ENCODE peak calls at places on chromosomes 11 and 22, in five cellular contexts. One of them, this sample, is unnamed.

GRCh38 chr11:64713031-64713780 is 9.8 kb downstream of the NRXN2 start:
- DNase-seq in GM23338: peak; percentile 55
- DNase-seq in left ventricle myocardium inferior: peak; percentile 27
- DNase-seq in neural progenitor cell: peak; percentile 82
- DNase-seq in sigmoid colon: no peak
- DNase-seq in this sample: no peak

GRCh38 chr11:78840190-78840589 is 265.5 kb upstream of the NARS2 start:
- DNase-seq in GM23338: no peak
- DNase-seq in left ventricle myocardium inferior: no peak
- DNase-seq in neural progenitor cell: no peak
- DNase-seq in sigmoid colon: no peak
- DNase-seq in this sample: no peak

GRCh38 chr11:45834298-45834756 is 12.9 kb upstream of the CRY2 start:
- DNase-seq in GM23338: no peak
- DNase-seq in left ventricle myocardium inferior: no peak
- DNase-seq in neural progenitor cell: no peak
- DNase-seq in sigmoid colon: no peak
- DNase-seq in this sample: no peak

GRCh38 chr11:93089474-93090102 is 108.2 kb downstream of the SLC36A4 start:
- DNase-seq in GM23338: peak; percentile 78
- DNase-seq in left ventricle myocardium inferior: no peak
- DNase-seq in neural progenitor cell: peak; percentile 62
- DNase-seq in sigmoid colon: no peak
- DNase-seq in this sample: no peak

GRCh38 chr11:120306519-120307242 is 18.4 kb upstream of the TLCD5 start:
- DNase-seq in GM23338: peak; percentile 80
- DNase-seq in left ventricle myocardium inferior: no peak
- DNase-seq in neural progenitor cell: peak; percentile 34
- DNase-seq in sigmoid colon: no peak
- DNase-seq in this sample: no peak

GRCh38 chr22:39997939-39998726 is 3.4 kb downstream of the FAM83F start:
- DNase-seq in GM23338: peak; percentile 84
- DNase-seq in left ventricle myocardium inferior: peak; percentile 35
- DNase-seq in neural progenitor cell: peak; percentile 70
- DNase-seq in sigmoid colon: no peak
- DNase-seq in this sample: no peak

GRCh38 chr11:70731670-70732492 is 333.6 kb downstream of the CTTN start:
- DNase-seq in GM23338: no peak
- DNase-seq in left ventricle myocardium inferior: no peak
- DNase-seq in neural progenitor cell: no peak
- DNase-seq in sigmoid colon: no peak
- DNase-seq in this sample: no peak

GRCh38 chr11:118212131-118212725 is 12.6 kb downstream of the JAML start:
- DNase-seq in GM23338: peak; percentile 49
- DNase-seq in left ventricle myocardium inferior: peak; percentile 31
- DNase-seq in neural progenitor cell: peak; percentile 17
- DNase-seq in sigmoid colon: no peak
- DNase-seq in this sample: no peak

GRCh38 chr11:94130589-94131362 is 2.1 kb downstream of the PANX1 start:
- DNase-seq in GM23338: no peak
- DNase-seq in left ventricle myocardium inferior: no peak
- DNase-seq in neural progenitor cell: no peak
- DNase-seq in sigmoid colon: no peak
- DNase-seq in this sample: no peak

GRCh38 chr11:17629113-17629512 is 82.1 kb downstream of the OTOG start:
- DNase-seq in GM23338: no peak
- DNase-seq in left ventricle myocardium inferior: no peak
- DNase-seq in neural progenitor cell: no peak
- DNase-seq in sigmoid colon: no peak
- DNase-seq in this sample: no peak

GRCh38 chr11:27600656-27601055 is 94.1 kb upstream of the LIN7C start:
- DNase-seq in GM23338: no peak
- DNase-seq in left ventricle myocardium inferior: no peak
- DNase-seq in neural progenitor cell: no peak
- DNase-seq in sigmoid colon: no peak
- DNase-seq in this sample: no peak

GRCh38 chr22:31538815-31539214 is 42.5 kb downstream of the SFI1 start:
- DNase-seq in GM23338: no peak
- DNase-seq in left ventricle myocardium inferior: no peak
- DNase-seq in neural progenitor cell: no peak
- DNase-seq in sigmoid colon: no peak
- DNase-seq in this sample: no peak

GRCh38 chr11:64206457-64207246 is at the start of gene FERMT3:
- DNase-seq in GM23338: no peak
- DNase-seq in left ventricle myocardium inferior: peak; percentile 72
- DNase-seq in neural progenitor cell: no peak
- DNase-seq in sigmoid colon: no peak
- DNase-seq in this sample: peak; percentile 67

GRCh38 chr22:23113067-23113846 is 28.5 kb downstream of the RSPH14 start:
- DNase-seq in GM23338: no peak
- DNase-seq in left ventricle myocardium inferior: peak; percentile 29
- DNase-seq in neural progenitor cell: no peak
- DNase-seq in sigmoid colon: no peak
- DNase-seq in this sample: peak; percentile 71

GRCh38 chr11:32396331-32396730 is 39.0 kb downstream of the WT1 start:
- DNase-seq in GM23338: no peak
- DNase-seq in left ventricle myocardium inferior: no peak
- DNase-seq in neural progenitor cell: no peak
- DNase-seq in sigmoid colon: no peak
- DNase-seq in this sample: no peak

GRCh38 chr22:19974233-19974861 is 32.7 kb upstream of the TXNRD2 start:
- DNase-seq in GM23338: peak; percentile 97
- DNase-seq in left ventricle myocardium inferior: no peak
- DNase-seq in neural progenitor cell: peak; percentile 92
- DNase-seq in sigmoid colon: no peak
- DNase-seq in this sample: no peak

GRCh38 chr11:122032317-122032716 is 83.7 kb downstream of the BLID start:
- DNase-seq in GM23338: no peak
- DNase-seq in left ventricle myocardium inferior: no peak
- DNase-seq in neural progenitor cell: no peak
- DNase-seq in sigmoid colon: no peak
- DNase-seq in this sample: no peak

GRCh38 chr11:92436026-92436425 is 211.4 kb downstream of the FAT3 start:
- DNase-seq in GM23338: no peak
- DNase-seq in left ventricle myocardium inferior: no peak
- DNase-seq in neural progenitor cell: no peak
- DNase-seq in sigmoid colon: no peak
- DNase-seq in this sample: no peak

GRCh38 chr11:46914363-46914762 is 4.0 kb downstream of the LRP4 start:
- DNase-seq in GM23338: no peak
- DNase-seq in left ventricle myocardium inferior: peak; percentile 50
- DNase-seq in neural progenitor cell: peak; percentile 66
- DNase-seq in sigmoid colon: no peak
- DNase-seq in this sample: peak; percentile 83

GRCh38 chr11:56172256-56172835 is 4.1 kb upstream of the OR5J2 start:
- DNase-seq in GM23338: no peak
- DNase-seq in left ventricle myocardium inferior: no peak
- DNase-seq in neural progenitor cell: no peak
- DNase-seq in sigmoid colon: no peak
- DNase-seq in this sample: no peak

GRCh38 chr11:116731097-116731761 is 41.6 kb downstream of the BUD13 start:
- DNase-seq in GM23338: peak; percentile 85
- DNase-seq in left ventricle myocardium inferior: no peak
- DNase-seq in neural progenitor cell: peak; percentile 88
- DNase-seq in sigmoid colon: no peak
- DNase-seq in this sample: peak; percentile 79

GRCh38 chr11:71182791-71183556 is 69.4 kb downstream of the SHANK2 start:
- DNase-seq in GM23338: no peak
- DNase-seq in left ventricle myocardium inferior: no peak
- DNase-seq in neural progenitor cell: no peak
- DNase-seq in sigmoid colon: peak; percentile 17
- DNase-seq in this sample: no peak

GRCh38 chr11:131498631-131499053 is 128.2 kb downstream of the NTM start:
- DNase-seq in GM23338: peak; percentile 31
- DNase-seq in left ventricle myocardium inferior: no peak
- DNase-seq in neural progenitor cell: peak; percentile 12
- DNase-seq in sigmoid colon: no peak
- DNase-seq in this sample: no peak

GRCh38 chr11:128026596-128026995 is 560.8 kb downstream of the ETS1 start:
- DNase-seq in GM23338: no peak
- DNase-seq in left ventricle myocardium inferior: no peak
- DNase-seq in neural progenitor cell: no peak
- DNase-seq in sigmoid colon: no peak
- DNase-seq in this sample: no peak

GRCh38 chr11:99814738-99815137 is 794.0 kb downstream of the CNTN5 start:
- DNase-seq in GM23338: peak; percentile 34
- DNase-seq in left ventricle myocardium inferior: no peak
- DNase-seq in neural progenitor cell: no peak
- DNase-seq in sigmoid colon: no peak
- DNase-seq in this sample: no peak

GRCh38 chr22:49006207-49007012 is 821.3 kb downstream of the BRD1 start:
- DNase-seq in GM23338: no peak
- DNase-seq in left ventricle myocardium inferior: no peak
- DNase-seq in neural progenitor cell: no peak
- DNase-seq in sigmoid colon: no peak
- DNase-seq in this sample: no peak

GRCh38 chr11:14364322-14364721 is 5.3 kb upstream of the RRAS2 start:
- DNase-seq in GM23338: no peak
- DNase-seq in left ventricle myocardium inferior: no peak
- DNase-seq in neural progenitor cell: no peak
- DNase-seq in sigmoid colon: no peak
- DNase-seq in this sample: peak; percentile 57

GRCh38 chr11:78641541-78641940 is 66.9 kb upstream of the NARS2 start:
- DNase-seq in GM23338: no peak
- DNase-seq in left ventricle myocardium inferior: no peak
- DNase-seq in neural progenitor cell: no peak
- DNase-seq in sigmoid colon: no peak
- DNase-seq in this sample: no peak

GRCh38 chr11:60370811-60371297 is 7.5 kb upstream of the MS4A7 start:
- DNase-seq in GM23338: no peak
- DNase-seq in left ventricle myocardium inferior: no peak
- DNase-seq in neural progenitor cell: no peak
- DNase-seq in sigmoid colon: no peak
- DNase-seq in this sample: no peak

GRCh38 chr22:23772315-23773246 is at the start of gene MMP11:
- DNase-seq in GM23338: peak; percentile 82
- DNase-seq in left ventricle myocardium inferior: peak; percentile 73
- DNase-seq in neural progenitor cell: peak; percentile 88
- DNase-seq in sigmoid colon: peak; percentile 83
- DNase-seq in this sample: peak; percentile 77

GRCh38 chr11:120835601-120836228 is 188.2 kb upstream of the TBCEL start:
- DNase-seq in GM23338: no peak
- DNase-seq in left ventricle myocardium inferior: no peak
- DNase-seq in neural progenitor cell: no peak
- DNase-seq in sigmoid colon: no peak
- DNase-seq in this sample: no peak

GRCh38 chr11:64887234-64887756 is 8.9 kb upstream of the EHD1 start:
- DNase-seq in GM23338: no peak
- DNase-seq in left ventricle myocardium inferior: no peak
- DNase-seq in neural progenitor cell: no peak
- DNase-seq in sigmoid colon: no peak
- DNase-seq in this sample: no peak

DNA sequence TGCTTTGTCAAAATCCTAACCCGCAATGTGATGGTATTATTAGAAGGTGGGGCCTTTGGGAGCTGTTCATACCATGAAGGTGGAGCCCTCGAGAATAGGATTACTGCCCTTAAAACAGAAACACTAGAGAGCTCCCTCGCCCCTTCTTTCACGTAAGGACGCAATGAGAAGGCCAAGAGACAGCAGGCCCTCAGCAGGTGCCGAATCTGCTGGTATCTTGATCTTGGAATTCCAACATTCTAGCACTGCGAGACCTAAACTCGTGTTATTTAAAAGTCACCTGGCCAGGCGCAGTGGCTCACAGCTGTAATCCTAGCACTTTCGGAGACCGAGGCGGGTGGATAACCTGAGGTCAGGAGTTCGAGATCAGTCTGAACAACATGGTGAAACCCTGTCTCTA is 33.1 kb downstream of the LARGE1 start:
- DNase-seq in GM23338: peak; percentile 57
- DNase-seq in left ventricle myocardium inferior: no peak
- DNase-seq in neural progenitor cell: no peak
- DNase-seq in sigmoid colon: no peak
- DNase-seq in this sample: no peak
- H3K4me1 ChIP-seq in GM23338: peaks cover 92% of the 10 kb centered on the region
- H3K4me1 ChIP-seq in left ventricle myocardium inferior: peaks cover 94% of the 10 kb centered on the region
- H3K4me1 ChIP-seq in neural progenitor cell: peaks cover 17% of the 10 kb centered on the region
- H3K4me1 ChIP-seq in sigmoid colon: peaks cover 44% of the 10 kb centered on the region
- H3K4me1 ChIP-seq in this sample: peaks cover 36% of the 10 kb centered on the region

GRCh38 chr11:18853086-18853720 is 61.6 kb upstream of the PTPN5 start:
- DNase-seq in GM23338: peak; percentile 87
- DNase-seq in left ventricle myocardium inferior: no peak
- DNase-seq in neural progenitor cell: peak; percentile 69
- DNase-seq in sigmoid colon: no peak
- DNase-seq in this sample: no peak
- TF ChIP-seq CTCF in GM23338: peak; percentile 86
- TF ChIP-seq CTCF in left ventricle myocardium inferior: no peak
- TF ChIP-seq CTCF in neural progenitor cell: peak; percentile 75
- TF ChIP-seq CTCF in sigmoid colon: no peak
- TF ChIP-seq CTCF in this sample: no peak

GRCh38 chr11:10309163-10310093 is 4.6 kb downstream of the ADM start:
- DNase-seq in GM23338: peak; percentile 32
- DNase-seq in left ventricle myocardium inferior: peak; percentile 59
- DNase-seq in neural progenitor cell: no peak
- DNase-seq in sigmoid colon: peak; percentile 89
- DNase-seq in this sample: peak; percentile 89
- H3K27ac ChIP-seq in GM23338: no peak overlapping the region
- H3K27ac ChIP-seq in left ventricle myocardium inferior: peak overlapping the region; percentile 91
- H3K27ac ChIP-seq in neural progenitor cell: no peak overlapping the region
- H3K27ac ChIP-seq in sigmoid colon: peak overlapping the region; percentile 84
- H3K27ac ChIP-seq in this sample: peak overlapping the region; percentile 86

GRCh38 chr22:36360011-36360410 is 27.8 kb downstream of the MYH9 start:
- DNase-seq in GM23338: peak; percentile 79
- DNase-seq in left ventricle myocardium inferior: no peak
- DNase-seq in neural progenitor cell: peak; percentile 50
- DNase-seq in sigmoid colon: no peak
- DNase-seq in this sample: no peak
- H3K4me1 ChIP-seq in GM23338: peaks cover 87% of the 10 kb centered on the region
- H3K4me1 ChIP-seq in left ventricle myocardium inferior: peaks cover 99% of the 10 kb centered on the region
- H3K4me1 ChIP-seq in neural progenitor cell: peaks cover 50% of the 10 kb centered on the region
- H3K4me1 ChIP-seq in sigmoid colon: peaks cover 100% of the 10 kb centered on the region
- H3K4me1 ChIP-seq in this sample: peaks cover 71% of the 10 kb centered on the region

DNA sequence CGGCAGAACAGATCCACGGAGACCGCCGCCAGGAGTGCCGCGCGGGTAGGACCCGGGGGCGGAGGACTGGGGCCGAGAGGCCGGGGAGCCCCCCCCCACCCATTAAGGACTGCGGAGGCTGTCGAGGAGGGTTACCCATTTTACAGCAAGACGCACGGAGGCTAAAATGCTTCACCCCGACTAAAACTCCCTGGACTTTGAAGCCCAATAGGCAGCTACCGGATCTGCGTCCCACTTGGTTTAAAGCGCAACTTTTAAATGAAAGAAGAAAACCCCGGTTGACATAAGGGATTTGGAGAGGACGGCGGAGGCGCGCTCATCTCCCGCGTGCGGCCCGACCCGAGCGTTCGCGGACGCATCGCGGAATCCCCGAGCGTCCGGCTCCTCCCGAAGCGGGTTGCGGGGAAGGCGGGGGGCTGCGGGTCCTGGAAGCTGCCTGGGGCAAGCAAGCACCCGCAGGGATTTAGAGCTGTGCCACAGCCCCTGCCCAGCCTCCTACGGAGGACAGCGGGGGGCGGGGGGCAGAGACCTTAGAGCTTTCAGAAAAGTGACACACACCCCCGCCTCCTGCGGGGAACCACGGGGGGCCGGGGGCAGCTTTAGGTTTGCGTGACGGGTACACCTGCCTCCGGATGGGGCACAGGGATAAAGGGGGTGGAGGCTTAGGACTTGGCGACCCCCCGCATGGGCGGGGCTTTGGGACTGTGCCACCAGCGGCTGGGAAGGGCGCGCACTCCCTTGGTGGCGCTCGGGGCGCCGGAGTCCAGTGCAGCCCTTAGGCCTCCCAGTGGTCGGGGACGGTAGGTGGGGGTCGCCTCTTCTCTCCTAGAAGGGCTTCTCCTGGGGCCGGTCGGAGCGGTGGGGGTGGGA is 761 bp upstream of the CELSR1 start:
- DNase-seq in GM23338: peak; percentile 70
- DNase-seq in left ventricle myocardium inferior: peak; percentile 18
- DNase-seq in neural progenitor cell: peak; percentile 79
- DNase-seq in sigmoid colon: no peak
- DNase-seq in this sample: peak; percentile 48
- TF ChIP-seq CTCF in GM23338: no peak
- TF ChIP-seq CTCF in left ventricle myocardium inferior: peak; percentile 25
- TF ChIP-seq CTCF in neural progenitor cell: peak; percentile 51
- TF ChIP-seq CTCF in sigmoid colon: no peak
- TF ChIP-seq CTCF in this sample: no peak